ENCODE peak calls at places on chromosomes 11 and 22, in four cellular contexts. L is HFF-Myc, W is GM06990, T is A549. G is an unnamed sample.

GRCh38 chr22:24985824-24986214 is 33.3 kb downstream of the KIAA1671 start:
- DNase-seq in L (no peak), W (no peak), T (no peak), G (no peak)

GRCh38 chr22:24937114-24937513 is 9.4 kb downstream of the LHFPL7 start:
- DNase-seq in L (no peak), W (no peak), T (peak), G (no peak)

GRCh38 chr11:6703247-6704063 is 20.3 kb upstream of the MRPL17 start:
- DNase-seq in L (no peak), W (no peak), T (peak), G (no peak)

GRCh38 chr22:17705565-17706450 is 67.3 kb downstream of the BCL2L13 start:
- DNase-seq in L (no peak), W (no peak), T (no peak), G (peak)

GRCh38 chr11:93655581-93656255 is 5.8 kb upstream of the CEP295 start:
- DNase-seq in L (no peak), W (no peak), T (no peak), G (no peak)

GRCh38 chr22:35177811-35178210 is 79.5 kb upstream of the HMGXB4 start:
- DNase-seq in L (no peak), W (no peak), T (no peak), G (no peak)

GRCh38 chr11:48088682-48089050 is 108.3 kb downstream of the PTPRJ start:
- DNase-seq in L (no peak), W (no peak), T (no peak), G (no peak)

GRCh38 chr11:87007938-87008337 is 29.8 kb upstream of the TMEM135 start:
- DNase-seq in L (no peak), W (no peak), T (no peak), G (no peak)

GRCh38 chr11:10715571-10715970 is 22.0 kb upstream of the IRAG1 start:
- DNase-seq in L (no peak), W (no peak), T (no peak), G (no peak)

GRCh38 chr11:70026012-70026411 is 52.1 kb upstream of the ANO1 start:
- DNase-seq in L (no peak), W (no peak), T (no peak), G (no peak)

GRCh38 chr11:36365937-36366336 is 69.8 kb downstream of the PRR5L start:
- DNase-seq in L (no peak), W (no peak), T (no peak), G (no peak)

GRCh38 chr22:39645532-39645931 is 75.0 kb downstream of the CACNA1I start:
- DNase-seq in L (no peak), W (no peak), T (no peak), G (no peak)

GRCh38 chr22:44097263-44098020 is 73.3 kb downstream of the PARVB start:
- DNase-seq in L (no peak), W (no peak), T (no peak), G (no peak)

GRCh38 chr22:48422900-48423480 is 1404.7 kb downstream of the BRD1 start:
- DNase-seq in L (no peak), W (no peak), T (no peak), G (no peak)

DNA sequence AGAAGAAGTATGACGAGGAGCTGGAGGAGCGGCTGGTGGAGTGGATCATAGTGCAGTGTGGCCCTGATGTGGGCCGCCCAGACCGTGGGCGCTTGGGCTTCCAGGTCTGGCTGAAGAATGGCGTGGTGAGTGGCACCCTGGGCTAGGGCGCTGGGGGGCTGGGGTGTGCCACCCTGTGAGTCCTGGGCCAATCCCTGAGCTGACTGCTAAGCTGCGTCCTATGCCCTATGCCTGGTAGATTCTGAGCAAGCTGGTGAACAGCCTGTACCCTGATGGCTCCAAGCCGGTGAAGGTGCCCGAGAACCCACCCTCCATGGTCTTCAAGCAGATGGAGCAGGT is 3.9 kb downstream of the TAGLN start:
- DNase-seq in L (no peak), W (no peak), T (no peak), G (no peak)
- H3K4me3 ChIP-seq in L (no peak), W (no peak), T (no peak), G (no peak)

DNA sequence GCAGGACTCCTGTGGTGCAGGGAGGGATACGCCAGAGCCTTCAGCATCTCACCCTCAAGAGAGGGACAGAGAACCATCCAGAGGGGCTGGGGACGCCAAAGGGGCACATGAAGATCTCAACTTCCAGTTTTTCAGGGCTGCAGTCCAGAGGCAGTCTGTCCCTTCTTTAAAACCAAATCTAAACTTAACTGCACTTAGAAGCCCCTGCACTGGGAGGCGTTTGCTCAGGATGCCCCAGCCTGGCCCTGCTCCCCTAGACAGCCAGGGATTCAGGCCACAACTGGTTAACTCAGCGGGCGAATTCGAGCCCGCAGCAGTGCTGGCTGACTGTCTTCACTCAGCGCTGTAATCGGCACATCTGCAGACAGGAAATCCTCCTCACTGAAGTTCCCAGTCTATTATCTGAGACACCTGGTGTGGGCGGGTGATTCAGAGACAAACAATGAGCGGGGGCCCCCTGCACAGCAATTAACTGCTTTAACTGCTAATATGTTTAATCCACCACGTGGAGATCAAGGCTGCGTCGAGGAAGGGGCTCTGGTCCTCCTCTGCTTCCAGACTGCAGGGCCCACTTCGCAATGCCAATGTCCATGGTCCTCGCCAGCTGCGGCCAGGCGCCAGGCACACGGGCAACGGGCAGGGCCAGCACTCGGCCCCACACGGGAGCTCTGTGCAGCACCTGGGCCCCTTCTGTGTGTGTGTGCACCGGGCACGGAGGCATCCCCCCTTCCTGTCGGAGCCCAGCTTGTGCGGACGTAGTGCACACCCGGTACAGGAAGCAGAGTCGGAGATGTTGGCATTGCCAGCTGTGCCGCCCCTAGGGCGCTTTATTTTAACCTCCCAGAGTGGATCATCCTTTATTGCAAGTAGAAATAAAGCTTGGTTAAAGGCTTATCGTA is 36.9 kb upstream of the GNB1L start:
- DNase-seq in L (peak), W (peak), T (no peak), G (peak)
- TF ChIP-seq CTCF in L (peak), W (no peak), T (no peak), G (no peak)

GRCh38 chr11:65917434-65918210 is 1.2 kb downstream of the C11orf68 start:
- DNase-seq in L (no peak), W (no peak), T (no peak), G (no peak)
- H3K4me3 ChIP-seq in L (peak), W (peak), T (peak), G (peak)

GRCh38 chr22:29603358-29604191 is at the start of gene NF2:
- DNase-seq in L (peak), W (peak), T (peak), G (peak)
- TF ChIP-seq CTCF in L (no peak), W (no peak), T (no peak), G (peak)

GRCh38 chr11:128451651-128452470 is 135.5 kb downstream of the ETS1 start:
- DNase-seq in L (no peak), W (no peak), T (no peak), G (no peak)
- H3K4me3 ChIP-seq in L (no peak), W (no peak), T (no peak), G (no peak)

DNA sequence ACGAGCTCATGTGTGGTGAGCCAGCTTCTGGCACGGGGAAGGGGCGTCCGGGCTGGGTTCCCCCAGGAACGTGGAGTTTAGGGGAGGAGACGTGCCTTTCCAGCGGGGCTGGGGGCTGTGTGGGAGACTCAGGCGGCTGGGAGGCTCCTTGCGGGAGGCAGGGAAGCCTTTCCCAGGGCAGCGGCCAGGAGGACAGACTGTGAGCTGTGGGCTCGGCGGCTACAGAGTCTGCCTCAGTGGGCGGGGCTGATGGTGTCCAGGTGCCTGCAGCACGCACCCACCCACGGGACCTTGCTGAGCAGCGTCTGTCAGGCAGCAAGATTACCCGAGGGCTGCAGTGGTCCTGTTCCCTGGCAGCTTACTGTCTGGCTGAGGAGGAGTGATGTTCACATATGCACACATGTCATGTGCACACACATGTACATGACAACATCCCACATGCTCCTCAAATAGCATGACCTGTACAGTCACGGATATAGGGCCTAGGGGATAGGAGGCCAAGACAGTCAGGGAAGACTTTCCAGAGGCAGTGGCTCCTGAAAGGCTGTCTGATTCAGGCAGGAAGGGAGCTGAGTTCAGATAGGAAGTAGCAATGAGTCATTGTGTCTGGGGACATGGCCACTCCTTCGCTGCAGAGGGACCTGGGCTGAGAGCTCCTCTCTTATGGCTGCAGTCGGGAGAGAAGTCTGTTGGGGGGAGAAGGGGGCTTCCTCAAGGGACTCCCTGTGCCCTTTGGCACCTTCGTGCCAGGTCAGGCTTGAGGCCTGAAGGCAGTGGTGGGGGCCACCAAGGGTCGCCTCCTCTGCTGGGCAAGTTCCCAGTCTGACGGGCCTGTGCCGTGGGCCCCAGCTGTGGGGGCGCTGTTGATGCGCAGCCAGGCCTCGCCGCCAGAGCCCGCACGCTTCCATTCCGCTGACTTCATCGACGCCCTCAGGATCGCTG is 23.3 kb upstream of the PPP6R3 start:
- DNase-seq in L (peak), W (no peak), T (peak), G (no peak)
- TF ChIP-seq CTCF in L (no peak), W (no peak), T (no peak), G (no peak)

DNA sequence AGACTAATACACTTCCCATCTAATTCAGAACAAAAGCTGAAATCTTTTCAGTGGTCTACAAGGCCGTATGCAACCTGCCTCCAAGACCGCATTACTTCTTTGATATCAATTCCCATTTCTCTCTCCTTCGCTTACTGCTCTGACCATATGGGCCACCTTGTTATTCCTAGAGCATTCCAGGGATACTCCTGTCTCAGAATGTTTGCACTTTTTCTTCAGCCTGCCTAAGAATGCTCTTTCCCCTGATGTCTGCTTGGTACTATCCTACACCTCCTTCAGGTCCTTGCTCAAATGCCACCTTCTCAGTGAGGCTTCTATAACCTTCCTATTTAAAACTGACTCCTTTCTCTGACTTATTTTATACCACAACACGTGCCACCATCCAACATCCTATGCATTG is 71.2 kb downstream of the MAML2 start:
- DNase-seq in L (no peak), W (no peak), T (no peak), G (no peak)
- H3K4me3 ChIP-seq in L (no peak), W (no peak), T (no peak), G (no peak)